ENCODE peak calls at places on chromosomes 5 and 9, in four cellular contexts. M is activated CD4-positive, alpha-beta T cell treated with anti-CD3 and anti-CD28 coated beads, Interleukin-2, amount 50 U/mL, for 4 hours; U is NCI-H1092 treated with DMSO at 0.1 percent for 48 hours; Q is psoas muscle. O is an unnamed sample.

GRCh38 chr5:137890850-137891249 is 1.6 kb downstream of the PKD2L2 start:
- DNase-seq in M (no peak), U (no peak), Q (no peak), O (no peak)

GRCh38 chr9:106862115-106862945 is 636 bp upstream of the ZNF462 start:
- DNase-seq in M (no peak), U (peak; percentile 79), Q (peak; percentile 60), O (no peak)

GRCh38 chr5:143182901-143183820 is 220.3 kb downstream of the NR3C1 start:
- DNase-seq in M (peak; percentile 52), U (peak; percentile 13), Q (peak; percentile 65), O (no peak)

GRCh38 chr9:104961701-104962359 is 33.9 kb upstream of the ABCA1 start:
- DNase-seq in M (no peak), U (no peak), Q (no peak), O (no peak)

GRCh38 chr5:97528941-97529340 is 345.9 kb upstream of the RIOK2 start:
- DNase-seq in M (no peak), U (no peak), Q (no peak), O (no peak)

GRCh38 chr9:4852419-4852818 is 59.7 kb downstream of the RCL1 start:
- DNase-seq in M (no peak), U (no peak), Q (no peak), O (peak; percentile 100)

GRCh38 chr9:13128266-13128825 is 151.1 kb downstream of the MPDZ start:
- DNase-seq in M (no peak), U (no peak), Q (no peak), O (no peak)

GRCh38 chr5:73039082-73039481 is 81.3 kb upstream of the TMEM171 start:
- DNase-seq in M (no peak), U (no peak), Q (no peak), O (no peak)

GRCh38 chr5:1791176-1791575 is 8.5 kb downstream of the MRPL36 start:
- DNase-seq in M (no peak), U (no peak), Q (no peak), O (no peak)

GRCh38 chr5:85049020-85049419 is 664.3 kb upstream of the EDIL3 start:
- DNase-seq in M (no peak), U (no peak), Q (no peak), O (no peak)

GRCh38 chr9:137114613-137115393 is at the start of gene DPP7:
- DNase-seq in M (peak; percentile 72), U (peak; percentile 17), Q (peak; percentile 87), O (peak; percentile 83)